ENCODE peak calls at places on chromosomes 1 and 21, in four cellular contexts. F, U, N and B are unnamed samples.

GRCh38 chr1:115062542-115063004 is 26.7 kb downstream of the TSPAN2 start:
- DNase-seq in F (peak), U (no peak), N (no peak), B (peak)

GRCh38 chr1:204565617-204566582 is 49.7 kb downstream of the MDM4 start:
- DNase-seq in F (peak), U (peak), N (peak), B (peak)

GRCh38 chr1:108701176-108701849 is 9.2 kb downstream of the PRPF38B start:
- DNase-seq in F (no peak), U (no peak), N (no peak), B (no peak)

GRCh38 chr1:229342902-229343587 is at the start of gene CCSAP:
- DNase-seq in F (peak), U (no peak), N (peak), B (peak)

GRCh38 chr21:41799763-41800162 is 32.9 kb upstream of the RIPK4 start:
- DNase-seq in F (no peak), U (no peak), N (no peak), B (no peak)

GRCh38 chr1:83802023-83802422 is 196.9 kb downstream of the TTLL7 start:
- DNase-seq in F (no peak), U (no peak), N (no peak), B (no peak)

GRCh38 chr1:17437260-17438175 is 2.0 kb downstream of the RCC2 start:
- DNase-seq in F (peak), U (no peak), N (peak), B (peak)

GRCh38 chr21:14554948-14555347 is 8.8 kb upstream of the SAMSN1 start:
- DNase-seq in F (no peak), U (no peak), N (no peak), B (no peak)

GRCh38 chr1:159429074-159429861 is 2.7 kb upstream of the OR10J4 start:
- DNase-seq in F (no peak), U (peak), N (peak), B (no peak)

GRCh38 chr1:228089520-228090380 is 7.2 kb downstream of the ARF1 start:
- DNase-seq in F (no peak), U (no peak), N (no peak), B (no peak)